ENCODE peak calls at places on chromosomes 3 and 15, in ten cellular contexts. O is upper lobe of left lung; J is Right ventricle myocardium superior; W is effector CD4-positive, alpha-beta T cell; I is left cardiac atrium; M is HT-29; X is fibroblast of pulmonary artery; B is germinal center; V is epithelial cell of prostate; S is Caki2. K is an unnamed sample.

GRCh38 chr15:71588746-71589145 is 221.6 kb upstream of the NR2E3 start:
- DNase-seq in O (no peak), J (no peak), W (no peak), I (no peak), M (no peak), X (peak), B (no peak), V (no peak), S (peak), K (no peak)

GRCh38 chr15:70474682-70475438 is 288.5 kb downstream of the UACA start:
- DNase-seq in O (peak), J (peak), W (no peak), I (peak), M (peak), X (peak), B (no peak), V (peak), S (peak), K (peak)

GRCh38 chr3:63593779-63594178 is 58.7 kb upstream of the SNTN start:
- DNase-seq in O (no peak), J (no peak), W (no peak), I (no peak), M (no peak), X (no peak), B (no peak), V (no peak), S (no peak), K (no peak)

GRCh38 chr3:50044976-50045375 is 43.7 kb upstream of the RBM5 start:
- DNase-seq in O (no peak), J (no peak), W (no peak), I (no peak), M (no peak), X (no peak), B (no peak), V (no peak), S (no peak), K (no peak)

GRCh38 chr15:90262426-90262825 is 3.0 kb upstream of the NGRN start:
- DNase-seq in O (no peak), J (no peak), W (no peak), I (no peak), M (no peak), X (no peak), B (no peak), V (no peak), S (no peak), K (no peak)

GRCh38 chr15:62606376-62607164 is 436.0 kb upstream of the TPM1 start:
- DNase-seq in O (no peak), J (no peak), W (no peak), I (no peak), M (no peak), X (peak), B (no peak), V (peak), S (peak), K (no peak)

GRCh38 chr3:53478921-53479664 is 15.3 kb upstream of the CACNA1D start:
- DNase-seq in O (no peak), J (no peak), W (no peak), I (no peak), M (peak), X (no peak), B (no peak), V (no peak), S (no peak), K (no peak)

GRCh38 chr3:66904336-66904735 is 93.8 kb upstream of the KBTBD8 start:
- DNase-seq in O (no peak), J (no peak), W (no peak), I (no peak), M (no peak), X (no peak), B (no peak), V (no peak), S (no peak), K (no peak)